ENCODE peak calls at places on chromosomes 3 and 15, in nine cellular contexts. M is psoas muscle; K is CD8-positive, alpha-beta memory T cell; E is stimulated activated CD8-positive, alpha-beta memory T cell treated with anti-CD3 and anti-CD28 coated beads, Interleukin-4, amount 100 ng/mL, for 1 hour; X is amniotic stem cell; W is RPMI8226; N is left colon; G is NCI-H1694 treated with DMSO at 0.1 percent for 48 hours; R is left ventricle myocardium inferior. F is an unnamed sample.

GRCh38 chr3:127640031-127640355 is 11.0 kb downstream of the PODXL2 start:
- DNase-seq in M (no peak), K (no peak), E (no peak), X (no peak), W (no peak), N (no peak), G (no peak), R (no peak), F (no peak)

GRCh38 chr3:94171954-94172353 is 109.1 kb downstream of the NSUN3 start:
- DNase-seq in M (no peak), K (no peak), E (no peak), X (no peak), W (no peak), N (no peak), G (no peak), R (no peak), F (no peak)

GRCh38 chr3:114902691-114903101 is 244.4 kb downstream of the ZBTB20 start:
- DNase-seq in M (no peak), K (no peak), E (no peak), X (no peak), W (no peak), N (no peak), G (no peak), R (no peak), F (no peak)

GRCh38 chr3:145902166-145902565 is 258.8 kb downstream of the PLOD2 start:
- DNase-seq in M (no peak), K (no peak), E (no peak), X (no peak), W (no peak), N (no peak), G (no peak), R (no peak), F (no peak)

GRCh38 chr15:69523010-69524001 is 70.7 kb downstream of the RPLP1 start:
- DNase-seq in M (peak), K (peak), E (peak), X (peak), W (peak), N (peak), G (peak), R (peak), F (peak)

GRCh38 chr3:149198611-149199010 is 23.0 kb downstream of the CP start:
- DNase-seq in M (no peak), K (no peak), E (no peak), X (no peak), W (no peak), N (no peak), G (no peak), R (no peak), F (no peak)

GRCh38 chr3:138479355-138479964 is 45.0 kb downstream of the ESYT3 start:
- DNase-seq in M (no peak), K (no peak), E (no peak), X (peak), W (peak), N (no peak), G (peak), R (no peak), F (no peak)

GRCh38 chr3:177813322-177813721 is 616.0 kb upstream of the TBL1XR1 start:
- DNase-seq in M (peak), K (no peak), E (no peak), X (no peak), W (peak), N (no peak), G (no peak), R (peak), F (peak)

GRCh38 chr3:107561980-107562379 is 39.2 kb downstream of the BBX start:
- DNase-seq in M (no peak), K (no peak), E (no peak), X (no peak), W (no peak), N (no peak), G (no peak), R (no peak), F (no peak)

GRCh38 chr3:27606537-27606936 is 115.6 kb downstream of the EOMES start:
- DNase-seq in M (no peak), K (no peak), E (no peak), X (no peak), W (no peak), N (no peak), G (no peak), R (no peak), F (no peak)

GRCh38 chr3:115245899-115246298 is 98.8 kb upstream of the ZBTB20 start:
- DNase-seq in M (no peak), K (no peak), E (no peak), X (no peak), W (no peak), N (no peak), G (no peak), R (no peak), F (no peak)

GRCh38 chr3:152244156-152244888 is 24.4 kb upstream of the MBNL1 start:
- DNase-seq in M (no peak), K (no peak), E (no peak), X (no peak), W (peak), N (no peak), G (no peak), R (no peak), F (no peak)

GRCh38 chr15:56759450-56759845 is 26.1 kb upstream of the ZNF280D start:
- DNase-seq in M (peak), K (no peak), E (no peak), X (no peak), W (no peak), N (no peak), G (no peak), R (peak), F (no peak)

GRCh38 chr3:63067999-63068645 is 192.9 kb upstream of the CADPS start:
- DNase-seq in M (no peak), K (no peak), E (no peak), X (no peak), W (peak), N (no peak), G (no peak), R (no peak), F (no peak)

GRCh38 chr3:82973810-82974209 is 1212.4 kb upstream of the GBE1 start:
- DNase-seq in M (no peak), K (no peak), E (no peak), X (no peak), W (no peak), N (no peak), G (no peak), R (no peak), F (no peak)

GRCh38 chr3:126339466-126339865 is 17.7 kb downstream of the KLF15 start:
- DNase-seq in M (no peak), K (no peak), E (no peak), X (no peak), W (no peak), N (no peak), G (no peak), R (no peak), F (no peak)

F was measured in uterus.